ENCODE peak calls at places on chromosomes 11 and 22, in ten cellular contexts. One of them, this sample, is unnamed.

GRCh38 chr11:59802639-59803176 is 7.9 kb downstream of the MRPL16 start:
- DNase-seq in stimulated activated CD4-positive, alpha-beta T cell treated with anti-CD3 and anti-CD28 coated beads, Interleukin-4, amount 100 ng/mL, for 1 hour: no peak
- DNase-seq in midbrain: peak
- DNase-seq in nephron progenitor cell: no peak
- DNase-seq in activated T-cell treated with anti-CD3 and anti-CD28 coated beads for 24 hours: peak
- DNase-seq in CD8-positive, alpha-beta memory T cell: peak
- DNase-seq in C1 segment of cervical spinal cord: peak
- DNase-seq in non-pigmented ciliary epithelial cell: no peak
- DNase-seq in psoas muscle: no peak
- DNase-seq in WTC11: no peak
- DNase-seq in this sample: no peak

GRCh38 chr11:2129323-2129698 is 9.9 kb downstream of the IGF2 start:
- DNase-seq in C1 segment of cervical spinal cord: no peak
- DNase-seq in stimulated activated CD4-positive, alpha-beta T cell treated with anti-CD3 and anti-CD28 coated beads, Interleukin-4, amount 100 ng/mL, for 1 hour: no peak
- DNase-seq in CD8-positive, alpha-beta memory T cell: no peak
- DNase-seq in non-pigmented ciliary epithelial cell: no peak
- DNase-seq in nephron progenitor cell: no peak
- DNase-seq in WTC11: no peak
- DNase-seq in midbrain: no peak
- DNase-seq in psoas muscle: peak
- DNase-seq in activated T-cell treated with anti-CD3 and anti-CD28 coated beads for 24 hours: no peak
- DNase-seq in this sample: no peak

GRCh38 chr11:62418136-62418535 is 697 bp upstream of the SCGB1A1 start:
- DNase-seq in midbrain: no peak
- DNase-seq in CD8-positive, alpha-beta memory T cell: no peak
- DNase-seq in WTC11: no peak
- DNase-seq in activated T-cell treated with anti-CD3 and anti-CD28 coated beads for 24 hours: no peak
- DNase-seq in C1 segment of cervical spinal cord: no peak
- DNase-seq in stimulated activated CD4-positive, alpha-beta T cell treated with anti-CD3 and anti-CD28 coated beads, Interleukin-4, amount 100 ng/mL, for 1 hour: no peak
- DNase-seq in psoas muscle: no peak
- DNase-seq in nephron progenitor cell: no peak
- DNase-seq in non-pigmented ciliary epithelial cell: no peak
- DNase-seq in this sample: no peak

GRCh38 chr11:4041731-4042391 is 52.7 kb upstream of the RRM1 start:
- DNase-seq in activated T-cell treated with anti-CD3 and anti-CD28 coated beads for 24 hours: no peak
- DNase-seq in psoas muscle: peak
- DNase-seq in WTC11: no peak
- DNase-seq in C1 segment of cervical spinal cord: no peak
- DNase-seq in midbrain: no peak
- DNase-seq in non-pigmented ciliary epithelial cell: no peak
- DNase-seq in stimulated activated CD4-positive, alpha-beta T cell treated with anti-CD3 and anti-CD28 coated beads, Interleukin-4, amount 100 ng/mL, for 1 hour: no peak
- DNase-seq in CD8-positive, alpha-beta memory T cell: no peak
- DNase-seq in nephron progenitor cell: no peak
- DNase-seq in this sample: no peak

GRCh38 chr22:35418088-35418487 is 18.1 kb downstream of the MCM5 start:
- DNase-seq in stimulated activated CD4-positive, alpha-beta T cell treated with anti-CD3 and anti-CD28 coated beads, Interleukin-4, amount 100 ng/mL, for 1 hour: no peak
- DNase-seq in midbrain: no peak
- DNase-seq in WTC11: no peak
- DNase-seq in CD8-positive, alpha-beta memory T cell: no peak
- DNase-seq in psoas muscle: no peak
- DNase-seq in C1 segment of cervical spinal cord: no peak
- DNase-seq in nephron progenitor cell: no peak
- DNase-seq in non-pigmented ciliary epithelial cell: no peak
- DNase-seq in activated T-cell treated with anti-CD3 and anti-CD28 coated beads for 24 hours: no peak
- DNase-seq in this sample: no peak

GRCh38 chr11:64358907-64359711 is at the start of gene RPS6KA4:
- DNase-seq in WTC11: peak
- DNase-seq in midbrain: peak
- DNase-seq in CD8-positive, alpha-beta memory T cell: peak
- DNase-seq in stimulated activated CD4-positive, alpha-beta T cell treated with anti-CD3 and anti-CD28 coated beads, Interleukin-4, amount 100 ng/mL, for 1 hour: peak
- DNase-seq in nephron progenitor cell: peak
- DNase-seq in activated T-cell treated with anti-CD3 and anti-CD28 coated beads for 24 hours: no peak
- DNase-seq in psoas muscle: peak
- DNase-seq in C1 segment of cervical spinal cord: peak
- DNase-seq in non-pigmented ciliary epithelial cell: no peak
- DNase-seq in this sample: peak

GRCh38 chr22:43385770-43386641 is 25.8 kb upstream of the MPPED1 start:
- DNase-seq in midbrain: peak
- DNase-seq in stimulated activated CD4-positive, alpha-beta T cell treated with anti-CD3 and anti-CD28 coated beads, Interleukin-4, amount 100 ng/mL, for 1 hour: peak
- DNase-seq in non-pigmented ciliary epithelial cell: peak
- DNase-seq in WTC11: peak
- DNase-seq in activated T-cell treated with anti-CD3 and anti-CD28 coated beads for 24 hours: peak
- DNase-seq in CD8-positive, alpha-beta memory T cell: peak
- DNase-seq in psoas muscle: peak
- DNase-seq in nephron progenitor cell: peak
- DNase-seq in C1 segment of cervical spinal cord: peak
- DNase-seq in this sample: peak

GRCh38 chr11:19966435-19966834 is 193.8 kb downstream of the DBX1 start:
- DNase-seq in non-pigmented ciliary epithelial cell: no peak
- DNase-seq in stimulated activated CD4-positive, alpha-beta T cell treated with anti-CD3 and anti-CD28 coated beads, Interleukin-4, amount 100 ng/mL, for 1 hour: no peak
- DNase-seq in C1 segment of cervical spinal cord: no peak
- DNase-seq in nephron progenitor cell: no peak
- DNase-seq in WTC11: no peak
- DNase-seq in midbrain: no peak
- DNase-seq in psoas muscle: no peak
- DNase-seq in CD8-positive, alpha-beta memory T cell: no peak
- DNase-seq in activated T-cell treated with anti-CD3 and anti-CD28 coated beads for 24 hours: no peak
- DNase-seq in this sample: no peak

GRCh38 chr11:128585498-128586238 is 1.7 kb downstream of the ETS1 start:
- DNase-seq in CD8-positive, alpha-beta memory T cell: no peak
- DNase-seq in C1 segment of cervical spinal cord: no peak
- DNase-seq in WTC11: no peak
- DNase-seq in activated T-cell treated with anti-CD3 and anti-CD28 coated beads for 24 hours: no peak
- DNase-seq in psoas muscle: no peak
- DNase-seq in stimulated activated CD4-positive, alpha-beta T cell treated with anti-CD3 and anti-CD28 coated beads, Interleukin-4, amount 100 ng/mL, for 1 hour: no peak
- DNase-seq in midbrain: no peak
- DNase-seq in non-pigmented ciliary epithelial cell: no peak
- DNase-seq in nephron progenitor cell: no peak
- DNase-seq in this sample: no peak

GRCh38 chr11:111851636-111852035 is 19.7 kb downstream of the ALG9 start:
- DNase-seq in stimulated activated CD4-positive, alpha-beta T cell treated with anti-CD3 and anti-CD28 coated beads, Interleukin-4, amount 100 ng/mL, for 1 hour: no peak
- DNase-seq in C1 segment of cervical spinal cord: no peak
- DNase-seq in psoas muscle: no peak
- DNase-seq in CD8-positive, alpha-beta memory T cell: no peak
- DNase-seq in activated T-cell treated with anti-CD3 and anti-CD28 coated beads for 24 hours: no peak
- DNase-seq in WTC11: no peak
- DNase-seq in nephron progenitor cell: no peak
- DNase-seq in non-pigmented ciliary epithelial cell: no peak
- DNase-seq in midbrain: no peak
- DNase-seq in this sample: no peak

GRCh38 chr11:2775626-2776350 is 76.0 kb upstream of the KCNQ1OT1 start:
- DNase-seq in nephron progenitor cell: no peak
- DNase-seq in psoas muscle: peak
- DNase-seq in WTC11: peak
- DNase-seq in stimulated activated CD4-positive, alpha-beta T cell treated with anti-CD3 and anti-CD28 coated beads, Interleukin-4, amount 100 ng/mL, for 1 hour: peak
- DNase-seq in non-pigmented ciliary epithelial cell: no peak
- DNase-seq in C1 segment of cervical spinal cord: no peak
- DNase-seq in CD8-positive, alpha-beta memory T cell: no peak
- DNase-seq in midbrain: no peak
- DNase-seq in activated T-cell treated with anti-CD3 and anti-CD28 coated beads for 24 hours: no peak
- DNase-seq in this sample: no peak

GRCh38 chr22:43101306-43101705 is 9.2 kb upstream of the BIK start:
- DNase-seq in C1 segment of cervical spinal cord: no peak
- DNase-seq in activated T-cell treated with anti-CD3 and anti-CD28 coated beads for 24 hours: no peak
- DNase-seq in CD8-positive, alpha-beta memory T cell: no peak
- DNase-seq in WTC11: no peak
- DNase-seq in stimulated activated CD4-positive, alpha-beta T cell treated with anti-CD3 and anti-CD28 coated beads, Interleukin-4, amount 100 ng/mL, for 1 hour: no peak
- DNase-seq in psoas muscle: no peak
- DNase-seq in nephron progenitor cell: no peak
- DNase-seq in non-pigmented ciliary epithelial cell: no peak
- DNase-seq in midbrain: no peak
- DNase-seq in this sample: no peak

GRCh38 chr22:45599836-45600577 is 71.6 kb upstream of the ATXN10 start:
- DNase-seq in non-pigmented ciliary epithelial cell: no peak
- DNase-seq in psoas muscle: no peak
- DNase-seq in activated T-cell treated with anti-CD3 and anti-CD28 coated beads for 24 hours: no peak
- DNase-seq in midbrain: no peak
- DNase-seq in CD8-positive, alpha-beta memory T cell: no peak
- DNase-seq in stimulated activated CD4-positive, alpha-beta T cell treated with anti-CD3 and anti-CD28 coated beads, Interleukin-4, amount 100 ng/mL, for 1 hour: no peak
- DNase-seq in C1 segment of cervical spinal cord: no peak
- DNase-seq in WTC11: no peak
- DNase-seq in nephron progenitor cell: no peak
- DNase-seq in this sample: no peak

GRCh38 chr11:10246991-10247390 is 47.0 kb downstream of the SBF2 start:
- DNase-seq in nephron progenitor cell: no peak
- DNase-seq in midbrain: no peak
- DNase-seq in stimulated activated CD4-positive, alpha-beta T cell treated with anti-CD3 and anti-CD28 coated beads, Interleukin-4, amount 100 ng/mL, for 1 hour: no peak
- DNase-seq in C1 segment of cervical spinal cord: no peak
- DNase-seq in WTC11: no peak
- DNase-seq in non-pigmented ciliary epithelial cell: no peak
- DNase-seq in psoas muscle: no peak
- DNase-seq in CD8-positive, alpha-beta memory T cell: no peak
- DNase-seq in activated T-cell treated with anti-CD3 and anti-CD28 coated beads for 24 hours: no peak
- DNase-seq in this sample: no peak

GRCh38 chr11:69683764-69684333 is 8.7 kb upstream of the LTO1 start:
- DNase-seq in activated T-cell treated with anti-CD3 and anti-CD28 coated beads for 24 hours: no peak
- DNase-seq in CD8-positive, alpha-beta memory T cell: no peak
- DNase-seq in non-pigmented ciliary epithelial cell: no peak
- DNase-seq in C1 segment of cervical spinal cord: no peak
- DNase-seq in nephron progenitor cell: peak
- DNase-seq in psoas muscle: no peak
- DNase-seq in midbrain: no peak
- DNase-seq in stimulated activated CD4-positive, alpha-beta T cell treated with anti-CD3 and anti-CD28 coated beads, Interleukin-4, amount 100 ng/mL, for 1 hour: no peak
- DNase-seq in WTC11: peak
- DNase-seq in this sample: no peak

GRCh38 chr11:3104051-3104714 is 47.0 kb upstream of the CARS1 start:
- DNase-seq in WTC11: no peak
- DNase-seq in C1 segment of cervical spinal cord: no peak
- DNase-seq in non-pigmented ciliary epithelial cell: no peak
- DNase-seq in CD8-positive, alpha-beta memory T cell: no peak
- DNase-seq in nephron progenitor cell: no peak
- DNase-seq in midbrain: no peak
- DNase-seq in stimulated activated CD4-positive, alpha-beta T cell treated with anti-CD3 and anti-CD28 coated beads, Interleukin-4, amount 100 ng/mL, for 1 hour: no peak
- DNase-seq in activated T-cell treated with anti-CD3 and anti-CD28 coated beads for 24 hours: no peak
- DNase-seq in psoas muscle: peak
- DNase-seq in this sample: no peak

GRCh38 chr11:123518496-123519054 is 88.5 kb downstream of the GRAMD1B start:
- DNase-seq in stimulated activated CD4-positive, alpha-beta T cell treated with anti-CD3 and anti-CD28 coated beads, Interleukin-4, amount 100 ng/mL, for 1 hour: no peak
- DNase-seq in C1 segment of cervical spinal cord: no peak
- DNase-seq in nephron progenitor cell: no peak
- DNase-seq in non-pigmented ciliary epithelial cell: no peak
- DNase-seq in CD8-positive, alpha-beta memory T cell: no peak
- DNase-seq in WTC11: no peak
- DNase-seq in midbrain: no peak
- DNase-seq in activated T-cell treated with anti-CD3 and anti-CD28 coated beads for 24 hours: no peak
- DNase-seq in psoas muscle: no peak
- DNase-seq in this sample: no peak

GRCh38 chr11:47376183-47376542 is 2.2 kb downstream of the SPI1 start:
- DNase-seq in C1 segment of cervical spinal cord: no peak
- DNase-seq in WTC11: no peak
- DNase-seq in non-pigmented ciliary epithelial cell: no peak
- DNase-seq in stimulated activated CD4-positive, alpha-beta T cell treated with anti-CD3 and anti-CD28 coated beads, Interleukin-4, amount 100 ng/mL, for 1 hour: no peak
- DNase-seq in CD8-positive, alpha-beta memory T cell: no peak
- DNase-seq in psoas muscle: no peak
- DNase-seq in activated T-cell treated with anti-CD3 and anti-CD28 coated beads for 24 hours: no peak
- DNase-seq in nephron progenitor cell: no peak
- DNase-seq in midbrain: no peak
- DNase-seq in this sample: no peak

GRCh38 chr11:2533642-2534115 is 88.9 kb downstream of the KCNQ1 start:
- DNase-seq in CD8-positive, alpha-beta memory T cell: no peak
- DNase-seq in non-pigmented ciliary epithelial cell: peak
- DNase-seq in psoas muscle: peak
- DNase-seq in activated T-cell treated with anti-CD3 and anti-CD28 coated beads for 24 hours: peak
- DNase-seq in midbrain: peak
- DNase-seq in WTC11: peak
- DNase-seq in C1 segment of cervical spinal cord: peak
- DNase-seq in stimulated activated CD4-positive, alpha-beta T cell treated with anti-CD3 and anti-CD28 coated beads, Interleukin-4, amount 100 ng/mL, for 1 hour: no peak
- DNase-seq in nephron progenitor cell: peak
- DNase-seq in this sample: peak

This sample was measured in tibial nerve.